ENCODE peak calls at places on chromosomes 11 and 22, in four cellular contexts. W is HepG2, R is K562, X is GM12878. S is an unnamed sample.

GRCh38 chr22:35582861-35583670 is 34.1 kb downstream of the MB start:
- DNase-seq in X (peak), W (peak), R (peak), S (peak)

GRCh38 chr11:128831781-128832497 is 35.2 kb downstream of the KCNJ1 start:
- DNase-seq in X (peak), W (no peak), R (no peak), S (no peak)

GRCh38 chr11:124920870-124921609 is 2.0 kb downstream of the HEPN1 start:
- DNase-seq in W (no peak), X (no peak), R (no peak), S (no peak)

GRCh38 chr22:28075260-28075981 is 156.4 kb upstream of the PITPNB start:
- DNase-seq in R (peak), X (no peak), W (peak), S (no peak)

GRCh38 chr11:120400564-120401364 is 64.6 kb downstream of the ARHGEF12 start:
- DNase-seq in X (peak), W (peak), R (peak), S (no peak)

GRCh38 chr22:29673361-29673760 is 46.4 kb upstream of the CABP7 start:
- DNase-seq in W (no peak), X (no peak), R (no peak), S (no peak)

GRCh38 chr11:96506953-96507354 is 117.1 kb downstream of the JRKL start:
- DNase-seq in R (peak), X (no peak), W (no peak), S (no peak)

GRCh38 chr11:15117751-15118150 is 3.0 kb downstream of the INSC start:
- DNase-seq in W (no peak), X (no peak), R (no peak), S (no peak)

GRCh38 chr11:130383363-130384168 is 44.8 kb downstream of the ADAMTS8 start:
- DNase-seq in W (peak), X (no peak), R (no peak), S (peak)

GRCh38 chr11:74257934-74258553 is 53.4 kb downstream of the P4HA3 start:
- DNase-seq in R (no peak), W (no peak), X (no peak), S (no peak)

GRCh38 chr11:114296190-114296978 is at the start of gene NNMT:
- DNase-seq in X (no peak), W (no peak), R (no peak), S (no peak)

GRCh38 chr11:48082771-48083170 is 102.4 kb downstream of the PTPRJ start:
- DNase-seq in X (no peak), W (no peak), R (no peak), S (no peak)

GRCh38 chr22:33918676-33919590 is 1.3 kb downstream of the LARGE1 start:
- DNase-seq in R (no peak), W (peak), X (no peak), S (no peak)

GRCh38 chr11:46463701-46464100 is 72.1 kb upstream of the CHRM4 start:
- DNase-seq in R (no peak), X (no peak), W (no peak), S (no peak)

GRCh38 chr22:38740116-38740723 is 15.6 kb downstream of the SUN2 start:
- DNase-seq in R (no peak), W (no peak), X (no peak), S (no peak)

GRCh38 chr11:122229611-122230386 is 113.8 kb upstream of the BLID start:
- DNase-seq in X (no peak), W (peak), R (no peak), S (peak)

GRCh38 chr11:94128171-94128745 is 383 bp upstream of the PANX1 start:
- DNase-seq in X (no peak), R (no peak), W (no peak), S (no peak)

GRCh38 chr11:706439-706956 is 467 bp downstream of the EPS8L2 start:
- DNase-seq in X (no peak), W (no peak), R (no peak), S (peak)

GRCh38 chr11:8826145-8826786 is 84.7 kb upstream of the AKIP1 start:
- DNase-seq in X (no peak), R (peak), W (peak), S (no peak)

GRCh38 chr11:122715883-122716282 is 60.4 kb downstream of the UBASH3B start:
- DNase-seq in R (no peak), W (no peak), X (no peak), S (no peak)

GRCh38 chr11:122691751-122692150 is 36.2 kb downstream of the UBASH3B start:
- DNase-seq in W (peak), X (no peak), R (no peak), S (no peak)

GRCh38 chr11:133995066-133995465 is 38.3 kb upstream of the IGSF9B start:
- DNase-seq in X (no peak), W (no peak), R (no peak), S (no peak)

GRCh38 chr11:46577058-46577457 is 16.8 kb downstream of the AMBRA1 start:
- DNase-seq in R (no peak), W (no peak), X (no peak), S (no peak)

GRCh38 chr22:47163876-47164513 is 401.5 kb downstream of the TBC1D22A start:
- DNase-seq in W (no peak), X (no peak), R (no peak), S (no peak)

GRCh38 chr22:30308518-30309230 is 18.1 kb downstream of the TBC1D10A start:
- DNase-seq in R (no peak), X (peak), W (no peak), S (no peak)

GRCh38 chr22:22787805-22788459 is 99.7 kb upstream of the IGLL5 start:
- DNase-seq in R (peak), W (peak), X (no peak), S (peak)

GRCh38 chr22:47175151-47175760 is 412.8 kb downstream of the TBC1D22A start:
- DNase-seq in X (no peak), W (no peak), R (no peak), S (no peak)

GRCh38 chr11:122202951-122203456 is 87.0 kb upstream of the BLID start:
- DNase-seq in W (peak), R (peak), X (no peak), S (peak)

GRCh38 chr11:60059052-60059451 is 2.6 kb downstream of the MS4A3 start:
- DNase-seq in W (no peak), X (no peak), R (peak), S (no peak)
- TF ChIP-seq SRF in W (no peak), X (no peak), R (no peak), S (no peak)

GRCh38 chr11:116461789-116462188 is 311.0 kb downstream of the BUD13 start:
- DNase-seq in W (no peak), R (no peak), X (no peak), S (no peak)
- TF ChIP-seq SRF in W (no peak), R (no peak), X (no peak), S (no peak)

DNA sequence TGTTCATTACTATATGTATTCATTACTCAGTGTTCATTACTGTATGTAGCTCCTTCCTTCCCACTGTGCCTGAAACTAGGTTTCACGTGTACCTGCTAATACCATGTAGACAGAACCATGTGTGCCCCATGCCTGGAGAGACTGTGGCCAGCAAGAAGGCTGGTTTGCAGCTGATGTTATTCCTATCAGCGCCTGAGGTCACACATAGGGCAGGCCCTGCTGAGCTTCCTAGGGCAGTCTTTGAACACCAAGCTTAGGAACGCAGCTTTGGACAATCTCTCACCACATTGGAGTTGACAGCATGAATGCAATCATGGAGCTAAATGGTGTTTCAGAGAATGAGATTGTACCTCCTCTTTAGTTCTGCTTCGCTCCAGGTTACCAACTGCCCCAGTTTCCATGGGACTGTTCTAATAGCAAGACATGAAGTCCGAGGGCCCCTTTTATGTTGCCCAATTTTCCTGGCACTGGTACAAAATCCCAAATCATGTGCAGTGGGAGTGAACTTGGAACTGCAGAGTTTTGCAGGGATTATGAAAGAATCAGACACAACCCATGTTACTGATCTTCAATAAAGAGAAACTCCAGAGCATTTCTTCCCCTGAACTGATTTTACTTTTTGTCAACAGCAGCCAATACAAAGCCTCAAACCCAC is 154.3 kb upstream of the TTC12 start:
- DNase-seq in W (no peak), R (no peak), X (no peak), S (no peak)
- TF ChIP-seq SRF in W (no peak), R (no peak), X (no peak), S (no peak)

DNA sequence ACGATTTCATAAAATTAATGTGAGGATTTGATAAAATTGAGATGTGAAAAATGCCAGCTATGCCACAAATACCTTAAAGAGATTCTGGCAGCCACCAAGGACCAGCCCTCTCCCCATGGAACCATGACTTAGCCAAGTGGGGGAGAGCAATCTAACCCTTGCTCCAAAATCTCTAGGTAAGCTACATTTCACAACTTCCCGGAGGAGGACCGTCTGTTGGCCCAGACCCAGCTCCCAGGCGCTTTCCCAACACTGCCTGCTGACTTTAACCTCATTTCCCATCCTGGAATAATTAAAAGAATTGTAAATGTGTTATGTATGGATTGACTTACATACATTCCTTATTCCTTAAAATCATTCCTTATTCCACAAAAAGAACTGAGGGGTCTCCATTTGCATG is 47.5 kb upstream of the TENM4 start:
- DNase-seq in W (no peak), X (no peak), R (no peak), S (no peak)
- TF ChIP-seq SRF in W (no peak), X (no peak), R (no peak), S (no peak)

DNA sequence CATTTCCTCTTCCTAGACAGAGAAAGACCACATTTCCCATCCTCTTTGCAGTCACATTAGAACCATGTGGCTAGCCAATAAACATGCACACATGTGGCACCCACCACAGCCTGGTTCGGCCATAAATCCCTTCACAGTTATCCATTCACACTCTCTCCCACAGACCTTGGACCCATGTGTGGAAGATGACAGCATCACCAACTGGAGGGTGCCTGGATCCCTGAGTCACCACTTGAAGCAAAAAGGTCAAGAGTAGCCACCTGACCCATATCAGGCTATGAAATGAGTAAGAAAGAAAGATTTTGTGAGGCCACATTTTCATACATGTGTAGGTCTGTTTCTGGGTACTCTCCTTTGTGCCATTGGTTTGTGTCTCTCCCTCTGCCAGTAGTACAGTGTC is 9.0 kb upstream of the TMEM121B start:
- DNase-seq in X (no peak), W (no peak), R (no peak), S (no peak)
- TF ChIP-seq SRF in X (no peak), W (no peak), R (no peak), S (no peak)

DNA sequence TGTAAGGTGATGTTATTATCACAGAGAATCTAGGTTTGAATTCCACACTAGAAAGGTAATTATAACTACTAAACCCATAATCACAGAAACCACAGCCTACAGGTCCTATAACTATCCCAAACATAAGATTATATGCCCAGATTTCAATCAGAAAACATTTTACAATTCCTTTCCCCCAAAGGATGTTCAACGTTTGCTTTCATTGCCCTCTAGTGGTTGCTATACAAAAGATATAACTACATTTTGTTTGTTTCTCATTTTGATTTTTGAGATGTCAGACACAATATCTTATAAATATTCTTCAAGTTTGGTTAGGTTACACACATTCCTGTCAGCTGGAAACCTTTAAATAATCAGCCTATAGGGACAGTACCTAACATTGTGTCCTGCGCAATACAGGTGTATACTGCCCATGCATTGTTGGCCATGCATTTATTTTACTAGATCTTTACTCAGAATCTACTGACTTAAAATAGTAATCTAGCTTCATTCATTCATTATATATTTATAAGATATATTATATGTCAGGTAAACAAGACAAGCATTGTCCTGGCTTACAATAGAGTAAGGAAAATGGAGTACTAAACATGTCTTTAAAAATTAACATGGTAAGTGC is 530.5 kb upstream of the CCDC90B start:
- DNase-seq in W (peak), R (peak), X (no peak), S (no peak)
- TF ChIP-seq SRF in W (no peak), R (no peak), X (no peak), S (no peak)

DNA sequence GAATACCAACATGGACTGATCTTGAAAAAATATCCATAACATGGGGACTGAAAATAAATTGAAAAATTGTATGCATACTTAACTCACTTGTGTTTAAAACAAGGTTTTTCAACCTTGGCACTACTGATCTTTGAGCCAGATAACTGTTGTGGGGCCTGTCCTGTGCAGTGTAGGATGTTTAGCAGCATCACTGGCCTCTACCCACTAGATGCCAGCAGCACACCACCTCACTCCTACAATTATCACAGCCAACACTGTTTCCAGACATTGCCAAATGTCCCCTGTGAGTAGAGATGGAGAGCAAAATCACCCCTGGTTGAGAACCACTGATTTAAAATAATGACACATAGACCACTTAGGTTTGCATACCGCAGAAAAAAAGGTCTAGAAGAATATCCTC is 45.0 kb upstream of the SLC1A2 start:
- DNase-seq in X (no peak), R (no peak), W (no peak), S (no peak)
- TF ChIP-seq SRF in X (no peak), R (no peak), W (no peak), S (no peak)

DNA sequence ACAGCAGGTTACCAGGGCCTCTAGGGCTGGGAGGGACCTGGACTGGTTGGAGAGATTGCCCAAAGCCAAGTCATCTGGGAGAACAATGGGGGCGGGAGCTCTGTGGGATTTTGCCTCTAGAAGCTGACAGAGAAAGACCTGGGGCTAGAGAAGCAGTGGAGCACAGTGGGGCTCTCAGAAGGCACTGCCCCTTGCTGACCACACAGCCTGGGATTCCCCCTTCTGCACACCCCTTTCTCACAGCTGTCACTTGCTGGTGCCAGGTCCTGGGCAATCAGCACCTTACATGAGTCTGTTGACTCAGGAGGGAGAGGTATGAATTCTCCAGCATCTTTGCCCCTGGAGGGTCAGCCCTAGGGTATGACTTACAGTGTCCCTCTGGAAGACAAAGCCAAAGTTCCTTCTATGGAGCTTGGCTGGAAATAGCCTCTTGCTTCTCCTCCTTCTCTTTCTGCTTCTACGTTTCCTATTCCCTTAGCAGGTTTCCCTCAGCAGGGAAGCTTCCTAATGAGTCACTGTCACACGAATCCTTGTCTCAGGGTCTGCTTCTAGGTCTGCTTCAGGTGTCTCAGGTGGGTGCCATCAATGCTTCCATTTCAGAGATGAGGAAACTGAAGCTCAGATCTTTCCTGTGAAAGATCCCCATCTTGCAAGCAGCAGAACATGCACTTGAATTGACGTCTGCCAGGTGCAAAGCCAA is 27.0 kb downstream of the GDPD5 start:
- DNase-seq in X (no peak), W (no peak), R (no peak), S (no peak)
- TF ChIP-seq SRF in X (no peak), W (no peak), R (no peak), S (no peak)

S was measured in H1.